ENCODE peak calls at places on chromosomes 1 and 21, in five cellular contexts. D is naive thymus-derived CD4-positive, alpha-beta T cell; Q is GM20000; Z is astrocyte of the cerebellum; T is COR-L47. W is an unnamed sample.

GRCh38 chr1:181115367-181115684 is 26.8 kb downstream of the IER5 start:
- DNase-seq in D (no peak), T (no peak), Q (no peak), Z (no peak), W (no peak)

GRCh38 chr1:226443439-226443838 is 35.5 kb upstream of the PARP1 start:
- DNase-seq in T (no peak), Z (peak; percentile 63), D (no peak), Q (no peak), W (no peak)

GRCh38 chr1:84896279-84896678 is 3.3 kb upstream of the LPAR3 start:
- DNase-seq in T (no peak), Z (no peak), Q (no peak), D (no peak), W (no peak)

GRCh38 chr1:153168686-153169085 is 18.0 kb upstream of the SPRR2G start:
- DNase-seq in D (no peak), T (no peak), Q (no peak), Z (no peak), W (no peak)

GRCh38 chr1:54571803-54572202 is 23.8 kb downstream of the ACOT11 start:
- DNase-seq in Z (no peak), T (no peak), D (no peak), Q (no peak), W (no peak)

GRCh38 chr1:213417846-213418245 is 366.8 kb downstream of the RPS6KC1 start:
- DNase-seq in T (no peak), D (no peak), Q (no peak), Z (no peak), W (no peak)

GRCh38 chr1:202590975-202591411 is 119.3 kb downstream of the SYT2 start:
- DNase-seq in T (no peak), D (no peak), Q (no peak), Z (no peak), W (no peak)

GRCh38 chr21:44295646-44296045 is 4.2 kb upstream of the PFKL start:
- DNase-seq in Z (no peak), D (no peak), Q (peak; percentile 76), T (no peak), W (no peak)

GRCh38 chr1:196381544-196381943 is 226.7 kb downstream of the KCNT2 start:
- DNase-seq in Z (no peak), Q (no peak), D (no peak), T (no peak), W (no peak)

GRCh38 chr1:7705048-7705907 is 65.8 kb upstream of the VAMP3 start:
- DNase-seq in T (peak; percentile 21), D (peak; percentile 54), Z (no peak), Q (no peak), W (no peak)

GRCh38 chr1:115980998-115981993 is 5.0 kb downstream of the SLC22A15 start:
- DNase-seq in T (peak; percentile 57), D (no peak), Q (peak; percentile 66), Z (peak; percentile 16), W (no peak)

GRCh38 chr1:63592536-63593302 is 492 bp upstream of the PGM1 start:
- DNase-seq in Q (no peak), Z (no peak), T (no peak), D (no peak), W (no peak)

GRCh38 chr1:2358651-2359640 is 32.4 kb downstream of the MORN1 start:
- DNase-seq in Z (no peak), T (no peak), D (no peak), Q (no peak), W (no peak)

W was measured in AG04450.